ENCODE peak calls at places on chromosomes 7 and 10, in six cellular contexts. Q is globus pallidus; U is anterior cingulate cortex; L is stimulated activated CD8-positive, alpha-beta memory T cell treated with anti-CD3 and anti-CD28 coated beads, Interleukin-15, amount 100 ng/mL, for 48 hours; V is endodermal cell; N is tibial artery. T is an unnamed sample.

GRCh38 chr7:54339074-54339473 is 203.1 kb upstream of the VSTM2A start:
- DNase-seq in Q (no peak), U (no peak), L (no peak), V (no peak), N (no peak), T (no peak)

GRCh38 chr7:123190109-123190831 is 9.5 kb downstream of the SLC13A1 start:
- DNase-seq in Q (no peak), U (no peak), L (no peak), V (no peak), N (no peak), T (no peak)

GRCh38 chr10:116211682-116212081 is 61.3 kb downstream of the GFRA1 start:
- DNase-seq in Q (no peak), U (no peak), L (no peak), V (no peak), N (no peak), T (no peak)

GRCh38 chr10:21399392-21400015 is 126.0 kb downstream of the SKIDA1 start:
- DNase-seq in Q (no peak), U (no peak), L (no peak), V (no peak), N (no peak), T (no peak)

GRCh38 chr7:133529861-133530260 is 277.0 kb downstream of the EXOC4 start:
- DNase-seq in Q (no peak), U (no peak), L (no peak), V (no peak), N (no peak), T (peak)

GRCh38 chr7:127251048-127251451 is 1.7 kb downstream of the GRM8 start:
- DNase-seq in Q (no peak), U (no peak), L (no peak), V (peak), N (no peak), T (no peak)

GRCh38 chr7:5420108-5420840 is 3.4 kb downstream of the TNRC18 start:
- DNase-seq in Q (peak), U (no peak), L (no peak), V (peak), N (peak), T (peak)

GRCh38 chr10:117457932-117458331 is 82.7 kb upstream of the PDZD8 start:
- DNase-seq in Q (no peak), U (no peak), L (no peak), V (peak), N (no peak), T (no peak)

GRCh38 chr7:85290252-85290651 is 103.4 kb upstream of the SEMA3D start:
- DNase-seq in Q (no peak), U (no peak), L (no peak), V (no peak), N (no peak), T (no peak)

GRCh38 chr7:19405546-19405945 is 260.3 kb upstream of the FERD3L start:
- DNase-seq in Q (no peak), U (no peak), L (no peak), V (no peak), N (no peak), T (no peak)

GRCh38 chr10:50473756-50474155 is 150.0 kb downstream of the SGMS1 start:
- DNase-seq in Q (no peak), U (no peak), L (no peak), V (no peak), N (no peak), T (no peak)

GRCh38 chr10:29254123-29255046 is 34.5 kb upstream of the LYZL1 start:
- DNase-seq in Q (no peak), U (no peak), L (no peak), V (peak), N (no peak), T (no peak)

GRCh38 chr10:43263551-43264323 is 3.1 kb downstream of the RASGEF1A start:
- DNase-seq in Q (no peak), U (no peak), L (no peak), V (peak), N (no peak), T (peak)

GRCh38 chr7:104922187-104923009 is 91.6 kb upstream of the KMT2E start:
- DNase-seq in Q (no peak), U (no peak), L (no peak), V (no peak), N (no peak), T (no peak)

GRCh38 chr10:84948644-84949043 is 620.3 kb downstream of the CCSER2 start:
- DNase-seq in Q (no peak), U (no peak), L (no peak), V (no peak), N (no peak), T (no peak)

GRCh38 chr10:132027423-132027983 is 38.2 kb upstream of the JAKMIP3 start:
- DNase-seq in Q (no peak), U (no peak), L (no peak), V (no peak), N (no peak), T (no peak)

GRCh38 chr7:44291733-44292395 is 33.5 kb downstream of the CAMK2B start:
- DNase-seq in Q (no peak), U (no peak), L (no peak), V (peak), N (peak), T (no peak)

GRCh38 chr10:32149257-32149955 is 93.2 kb upstream of the KIF5B start:
- DNase-seq in Q (no peak), U (no peak), L (no peak), V (peak), N (peak), T (no peak)

GRCh38 chr7:107924841-107925490 is 34.0 kb downstream of the DLD start:
- DNase-seq in Q (no peak), U (no peak), L (no peak), V (no peak), N (no peak), T (no peak)

GRCh38 chr7:131203291-131203976 is 124.2 kb upstream of the MKLN1 start:
- DNase-seq in Q (no peak), U (no peak), L (no peak), V (no peak), N (no peak), T (no peak)

GRCh38 chr7:85554294-85554877 is 367.5 kb upstream of the SEMA3D start:
- DNase-seq in Q (peak), U (no peak), L (no peak), V (no peak), N (no peak), T (peak)

GRCh38 chr7:5773661-5774086 is 7.8 kb downstream of the RNF216 start:
- DNase-seq in Q (no peak), U (no peak), L (no peak), V (no peak), N (peak), T (peak)

T was measured in HT-29.